ENCODE peak calls at places on chromosomes 1 and 21, in six cellular contexts. F is nephron progenitor cell, N is body of pancreas, D is mesothelial cell of epicardium, V is Caco-2, W is PC-3. S is an unnamed sample.
A peak's percentile ranks its signal among the peaks of the same experiment; 100 is the strongest.

GRCh38 chr1:43520100-43520828 is 10.4 kb upstream of the PTPRF start:
- DNase-seq in W (no peak), N (no peak), F (no peak), D (no peak), V (no peak), S (no peak)

GRCh38 chr1:233061265-233061664 is 110.9 kb downstream of the NTPCR start:
- DNase-seq in N (no peak), V (no peak), F (no peak), W (no peak), D (no peak), S (no peak)

GRCh38 chr1:64403331-64403730 is 66.6 kb upstream of the CACHD1 start:
- DNase-seq in N (no peak), V (no peak), F (no peak), W (no peak), D (no peak), S (no peak)

GRCh38 chr1:198373376-198373775 is 167.1 kb downstream of the ATP6V1G3 start:
- DNase-seq in N (no peak), W (peak; percentile 7), V (no peak), D (no peak), F (no peak), S (no peak)

GRCh38 chr1:119011706-119012105 is 23.6 kb upstream of the TBX15 start:
- DNase-seq in V (no peak), N (no peak), D (no peak), W (no peak), F (no peak), S (no peak)

GRCh38 chr21:35150562-35151226 is 101.6 kb upstream of the RUNX1 start:
- DNase-seq in W (peak; percentile 63), V (no peak), F (no peak), N (no peak), D (no peak), S (no peak)

GRCh38 chr1:29708818-29709710 is 472.7 kb downstream of the PTPRU start:
- DNase-seq in V (no peak), W (peak; percentile 93), N (no peak), F (peak; percentile 22), D (no peak), S (peak; percentile 25)

GRCh38 chr21:44980562-44981489 is 41.0 kb downstream of the SLX9 start:
- DNase-seq in V (no peak), D (no peak), N (no peak), F (no peak), W (no peak), S (no peak)

GRCh38 chr1:180206581-180206980 is 23.5 kb upstream of the LHX4 start:
- DNase-seq in F (no peak), V (no peak), D (no peak), W (no peak), N (no peak), S (no peak)

GRCh38 chr1:155645024-155645423 is 35.0 kb downstream of the MSTO1 start:
- DNase-seq in D (no peak), W (no peak), V (no peak), F (no peak), N (no peak), S (no peak)

GRCh38 chr1:238242156-238242555 is 351.4 kb upstream of the ZP4 start:
- DNase-seq in D (no peak), V (no peak), F (no peak), W (peak; percentile 21), N (no peak), S (no peak)

GRCh38 chr21:15894596-15894995 is 164.8 kb downstream of the USP25 start:
- DNase-seq in F (no peak), V (no peak), D (no peak), W (peak; percentile 41), N (no peak), S (no peak)
- TF ChIP-seq CTCF in F (peak; percentile 59), V (no peak), D (peak; percentile 50), W (peak; percentile 70), N (peak; percentile 14), S (no peak)

GRCh38 chr1:19441048-19441447 is 44.3 kb downstream of the CAPZB start:
- DNase-seq in V (no peak), N (no peak), W (no peak), D (no peak), F (no peak), S (no peak)

GRCh38 chr1:19437911-19438310 is 47.4 kb downstream of the CAPZB start:
- DNase-seq in V (no peak), D (no peak), F (peak; percentile 62), W (no peak), N (no peak), S (no peak)

GRCh38 chr1:19436716-19437476 is 48.4 kb downstream of the CAPZB start:
- DNase-seq in D (no peak), N (peak; percentile 86), W (peak; percentile 6), F (no peak), V (no peak), S (peak; percentile 47)

GRCh38 chr1:19438552-19439196 is 46.7 kb downstream of the CAPZB start:
- DNase-seq in D (no peak), V (no peak), W (no peak), F (no peak), N (no peak), S (no peak)

GRCh38 chr1:19439464-19440171 is 45.7 kb downstream of the CAPZB start:
- DNase-seq in W (no peak), F (no peak), N (no peak), D (no peak), V (no peak), S (no peak)
- TF ChIP-seq CTCF in W (peak; percentile 39), F (no peak), N (no peak), D (no peak), V (peak; percentile 45), S (no peak)

DNA sequence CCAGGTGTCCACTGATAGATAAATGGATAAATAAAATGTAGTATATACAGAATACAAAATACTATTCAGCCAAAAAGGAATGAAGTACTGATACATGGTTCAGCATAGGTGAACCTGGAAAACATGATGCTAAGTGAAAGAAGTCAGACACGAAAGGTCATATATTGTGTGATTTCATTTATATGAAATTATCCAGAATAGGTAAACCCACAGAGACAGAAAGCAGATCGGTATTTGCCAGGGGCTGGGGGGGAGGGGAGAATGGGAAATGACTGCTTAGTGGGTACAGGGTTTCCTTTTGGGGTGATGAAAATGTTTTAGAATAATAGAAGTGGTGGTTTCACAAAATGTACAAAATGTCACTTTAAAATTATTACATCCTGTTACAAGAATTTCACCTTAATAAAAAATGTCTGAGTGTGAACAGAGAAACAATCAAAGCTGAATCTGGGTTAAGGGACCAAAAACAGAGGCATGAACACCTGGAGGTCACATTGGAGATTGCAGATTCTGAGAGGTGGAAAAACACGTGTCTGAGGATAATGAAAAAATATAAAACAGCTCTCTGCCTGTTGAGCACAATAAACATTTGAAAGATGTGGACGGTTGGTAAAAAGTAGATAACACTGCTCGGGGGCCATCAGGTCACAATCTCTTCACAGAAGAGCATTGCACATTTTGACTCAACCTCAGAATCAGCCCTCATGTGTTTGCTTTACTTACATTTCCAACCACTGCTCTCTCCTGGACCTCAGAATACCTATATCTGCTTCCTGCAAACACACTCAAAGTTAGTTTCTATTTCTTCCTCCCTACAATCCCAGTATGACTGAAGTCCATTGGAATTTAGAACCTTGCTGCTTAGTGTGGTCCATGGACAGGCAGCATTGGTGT is 3.3 kb downstream of the SLAMF6 start:
- DNase-seq in W (peak; percentile 36), V (no peak), D (no peak), N (no peak), F (no peak), S (no peak)
- TF ChIP-seq CTCF in W (no peak), V (no peak), D (peak; percentile 41), N (no peak), F (no peak), S (peak; percentile 41)

GRCh38 chr1:41023279-41023990 is 1.9 kb upstream of the SLFNL1 start:
- DNase-seq in V (no peak), D (no peak), N (no peak), F (no peak), W (peak; percentile 30), S (peak; percentile 17)
- TF ChIP-seq CTCF in V (peak; percentile 15), D (no peak), N (no peak), F (peak; percentile 22), W (peak; percentile 52), S (peak; percentile 50)

DNA sequence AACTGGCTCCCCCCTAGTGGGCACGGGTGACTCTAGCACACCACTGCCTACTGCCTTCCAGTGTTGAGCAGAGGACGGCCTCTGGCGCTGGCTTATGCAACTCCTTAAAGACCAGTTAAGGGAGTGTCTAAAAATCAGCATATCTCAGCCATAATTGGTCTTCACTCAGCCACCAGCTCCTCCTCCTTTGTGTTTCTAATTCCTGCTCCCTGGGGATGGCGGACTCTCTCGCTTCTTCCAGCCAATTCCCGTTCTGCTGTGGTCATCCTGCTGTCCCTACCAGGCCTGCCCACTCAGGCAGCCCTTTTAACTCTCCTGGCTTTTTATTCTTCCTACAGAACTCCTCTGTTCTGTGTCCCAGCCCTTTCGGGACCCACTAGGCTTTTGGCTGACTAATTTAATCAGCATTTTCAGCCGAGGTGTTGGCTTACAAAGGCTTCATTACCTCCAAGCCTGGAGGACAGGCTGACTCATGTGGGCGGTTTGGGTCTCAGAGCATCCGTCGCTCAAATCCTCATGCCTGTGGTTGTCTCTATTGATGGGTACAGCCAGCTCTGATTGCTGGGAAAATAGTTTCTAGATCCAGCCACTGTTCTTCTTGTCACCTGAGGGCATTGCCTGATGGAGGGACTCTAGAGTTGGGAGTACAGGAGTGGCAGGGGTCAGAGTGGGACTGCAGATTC is 332.5 kb downstream of the CAMTA1 start:
- DNase-seq in N (peak; percentile 22), W (no peak), F (peak; percentile 38), D (no peak), V (no peak), S (peak; percentile 71)
- TF ChIP-seq CTCF in N (no peak), W (peak; percentile 14), F (no peak), D (no peak), V (no peak), S (no peak)